ENCODE peak calls at places on chromosome 1, in seven cellular contexts. F is iPS-NIHi11; V is activated T-cell treated with anti-CD3 and anti-CD28 coated beads, Interleukin-2, amount 50 U/mL, for 72 hours; S is GM12892; E is CD8-positive, alpha-beta T cell; A is ureter; Z is NCI-H1092. Y is an unnamed sample.

GRCh38 chr1:38152351-38153082 is 105.9 kb upstream of the POU3F1 start:
- DNase-seq in F (peak), V (no peak), S (no peak), E (no peak), A (no peak), Z (peak), Y (no peak)

GRCh38 chr1:172637522-172637921 is 21.4 kb upstream of the FASLG start:
- DNase-seq in F (no peak), V (peak), S (no peak), E (no peak), A (no peak), Z (no peak), Y (no peak)

GRCh38 chr1:180221461-180221860 is 8.6 kb upstream of the LHX4 start:
- DNase-seq in F (no peak), V (no peak), S (no peak), E (no peak), A (no peak), Z (no peak), Y (no peak)

GRCh38 chr1:178684542-178685000 is 40.5 kb upstream of the RALGPS2 start:
- DNase-seq in F (no peak), V (no peak), S (no peak), E (no peak), A (no peak), Z (no peak), Y (no peak)

GRCh38 chr1:157697781-157698569 is 2.6 kb downstream of the FCRL3 start:
- DNase-seq in F (no peak), V (no peak), S (no peak), E (no peak), A (no peak), Z (no peak), Y (no peak)

GRCh38 chr1:229086091-229086490 is 184.8 kb upstream of the RAB4A start:
- DNase-seq in F (no peak), V (no peak), S (no peak), E (no peak), A (no peak), Z (no peak), Y (no peak)

GRCh38 chr1:96559181-96559580 is 162.4 kb upstream of the PTBP2 start:
- DNase-seq in F (no peak), V (no peak), S (no peak), E (no peak), A (no peak), Z (no peak), Y (no peak)

GRCh38 chr1:67013573-67013972 is 40.4 kb downstream of the SLC35D1 start:
- DNase-seq in F (no peak), V (no peak), S (no peak), E (no peak), A (no peak), Z (no peak), Y (no peak)

GRCh38 chr1:155913969-155914757 is 3.0 kb upstream of the RIT1 start:
- DNase-seq in F (no peak), V (no peak), S (no peak), E (no peak), A (no peak), Z (no peak), Y (no peak)

GRCh38 chr1:95035536-95035935 is 37.2 kb downstream of the ALG14 start:
- DNase-seq in F (no peak), V (no peak), S (no peak), E (no peak), A (no peak), Z (no peak), Y (no peak)

GRCh38 chr1:187696092-187696491 is 867.3 kb downstream of the PLA2G4A start:
- DNase-seq in F (no peak), V (no peak), S (no peak), E (no peak), A (no peak), Z (no peak), Y (no peak)

GRCh38 chr1:29584816-29585600 is 348.7 kb downstream of the PTPRU start:
- DNase-seq in F (no peak), V (no peak), S (no peak), E (no peak), A (no peak), Z (no peak), Y (no peak)